ENCODE peak calls at places on chromosomes 7 and 10, in four cellular contexts. S, I, W and Q are unnamed samples.

GRCh38 chr10:1063232-1063862 is 7.2 kb downstream of the WDR37 start:
- DNase-seq in S (no peak), I (no peak), W (no peak), Q (peak)

GRCh38 chr7:916291-916941 is 38.1 kb downstream of the ADAP1 start:
- DNase-seq in S (no peak), I (no peak), W (no peak), Q (no peak)

GRCh38 chr7:97342512-97342911 is 225.0 kb downstream of the SDHAF3 start:
- DNase-seq in S (no peak), I (no peak), W (no peak), Q (no peak)

GRCh38 chr10:88986549-88987242 is 3.9 kb upstream of the FAS start:
- DNase-seq in S (peak), I (peak), W (no peak), Q (no peak)

GRCh38 chr10:74822101-74822500 is 4.3 kb upstream of the KAT6B start:
- DNase-seq in S (no peak), I (no peak), W (no peak), Q (no peak)

GRCh38 chr7:55435466-55435865 is 70.3 kb downstream of the LANCL2 start:
- DNase-seq in S (no peak), I (no peak), W (no peak), Q (no peak)

GRCh38 chr7:155885162-155886160 is 73.2 kb upstream of the SHH start:
- DNase-seq in S (no peak), I (peak), W (no peak), Q (no peak)

GRCh38 chr7:100726998-100727761 is 6.2 kb upstream of the ZAN start:
- DNase-seq in S (no peak), I (peak), W (no peak), Q (no peak)

GRCh38 chr7:134750083-134751062 is 29.1 kb upstream of the CALD1 start:
- DNase-seq in S (peak), I (peak), W (peak), Q (peak)

GRCh38 chr7:28055161-28055544 is 125.4 kb downstream of the JAZF1 start:
- DNase-seq in S (no peak), I (no peak), W (no peak), Q (no peak)

GRCh38 chr10:75904499-75905283 is 473.3 kb downstream of the LRMDA start:
- DNase-seq in S (no peak), I (no peak), W (no peak), Q (no peak)

GRCh38 chr7:30917216-30917893 is 5.7 kb downstream of the AQP1 start:
- DNase-seq in S (no peak), I (no peak), W (no peak), Q (no peak)

GRCh38 chr10:78255796-78256638 is 222.4 kb downstream of the RPS24 start:
- DNase-seq in S (no peak), I (peak), W (no peak), Q (no peak)

GRCh38 chr7:63789378-63790176 is 209.1 kb upstream of the ZNF722 start:
- DNase-seq in S (no peak), I (no peak), W (no peak), Q (no peak)

GRCh38 chr10:54559498-54559897 is 241.5 kb downstream of the PCDH15 start:
- DNase-seq in S (no peak), I (peak), W (no peak), Q (no peak)

GRCh38 chr7:112876877-112877276 is 86.7 kb upstream of the TMEM168 start:
- DNase-seq in S (no peak), I (no peak), W (no peak), Q (no peak)

GRCh38 chr7:134458341-134458805 is 527 bp downstream of the AKR1B1 start:
- DNase-seq in S (peak), I (peak), W (peak), Q (peak)

GRCh38 chr7:80439894-80440811 is 71.7 kb downstream of the GNAT3 start:
- DNase-seq in S (no peak), I (peak), W (no peak), Q (no peak)

GRCh38 chr7:103857435-103857834 is 132.0 kb downstream of the RELN start:
- DNase-seq in S (peak), I (no peak), W (no peak), Q (no peak)

GRCh38 chr10:31129261-31129660 is 97.6 kb upstream of the ZNF438 start:
- DNase-seq in S (no peak), I (peak), W (no peak), Q (no peak)

GRCh38 chr7:136023134-136023869 is 46.1 kb upstream of the MTPN start:
- DNase-seq in S (no peak), I (no peak), W (no peak), Q (no peak)

GRCh38 chr7:71132521-71133231 is 732 bp downstream of the GALNT17 start:
- DNase-seq in S (no peak), I (no peak), W (no peak), Q (no peak)

GRCh38 chr7:74101061-74101681 is 17.6 kb downstream of the LIMK1 start:
- DNase-seq in S (no peak), I (peak), W (no peak), Q (no peak)

GRCh38 chr10:97138174-97138573 is 47.6 kb downstream of the SLIT1 start:
- DNase-seq in S (peak), I (no peak), W (no peak), Q (no peak)
- TF ChIP-seq CTCF in S (peak), I (no peak), W (no peak), Q (no peak)

DNA sequence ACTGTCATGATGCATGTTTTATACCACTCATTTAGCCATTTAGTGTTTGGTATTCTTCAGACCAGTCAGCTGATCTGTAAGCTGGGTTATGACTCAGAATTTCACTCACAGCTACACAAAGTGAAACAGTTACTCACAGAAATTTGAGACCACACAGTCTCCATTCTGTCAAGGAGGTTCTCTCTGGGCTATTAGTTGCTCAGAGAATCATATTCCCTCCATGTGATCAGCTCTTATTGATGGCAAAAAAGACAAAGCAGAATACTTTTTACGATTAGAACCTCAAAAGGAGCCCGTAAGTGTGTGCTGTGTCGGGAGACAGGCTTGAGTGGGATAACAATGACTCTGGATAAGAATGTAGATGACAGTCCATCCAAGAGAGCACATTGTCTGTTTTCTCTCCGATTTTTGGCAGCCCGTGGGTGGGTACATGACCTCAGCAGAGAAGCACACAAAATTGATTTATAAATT is 277.6 kb upstream of the SORCS1 start:
- DNase-seq in S (no peak), I (peak), W (no peak), Q (no peak)
- H3K27ac ChIP-seq in S (no peak), I (no peak), W (no peak), Q (no peak)

DNA sequence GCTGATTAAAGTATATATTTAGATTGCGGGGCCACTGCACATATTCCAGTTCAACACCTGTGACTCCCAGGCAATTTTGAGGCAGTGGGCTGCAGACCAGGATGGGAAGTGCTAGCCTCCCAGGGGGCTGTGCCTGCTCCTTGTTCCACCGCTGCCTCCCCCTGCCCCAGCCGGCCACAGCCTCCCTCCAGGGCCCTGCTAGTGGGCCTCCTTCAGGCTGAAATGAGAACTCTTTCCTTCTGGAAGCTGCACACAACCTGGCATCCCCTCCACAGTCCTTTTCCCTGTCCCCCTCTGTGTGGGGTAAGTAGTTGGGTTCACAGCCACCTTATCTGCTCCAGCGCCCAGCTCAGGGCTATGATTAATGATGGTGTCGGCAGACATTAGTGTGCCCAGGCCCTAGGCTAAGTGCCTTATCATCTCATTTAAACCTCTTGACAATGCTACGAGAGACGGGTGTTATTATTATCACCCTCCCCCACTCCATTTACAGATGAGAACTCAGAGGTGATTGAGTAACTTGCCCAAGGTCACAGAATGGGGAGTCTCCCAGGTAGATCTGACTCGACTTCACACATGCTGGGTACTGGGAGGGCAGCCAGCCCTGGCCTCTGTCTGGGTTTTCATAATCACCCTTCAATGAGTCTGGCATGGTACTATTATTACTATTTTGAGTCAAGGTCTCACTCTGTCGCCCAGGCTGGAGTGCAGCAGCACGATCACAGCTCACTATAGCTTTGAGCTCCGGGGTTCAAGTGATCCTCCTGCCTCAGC is 10.8 kb upstream of the SFRP5 start:
- DNase-seq in S (no peak), I (no peak), W (no peak), Q (no peak)
- TF ChIP-seq CTCF in S (no peak), I (no peak), W (no peak), Q (no peak)

GRCh38 chr7:94250124-94250523 is 144.6 kb upstream of the COL1A2 start:
- DNase-seq in S (no peak), I (no peak), W (no peak), Q (no peak)

GRCh38 chr7:94249631-94250030 is 145.1 kb upstream of the COL1A2 start:
- DNase-seq in S (peak), I (no peak), W (no peak), Q (no peak)

GRCh38 chr7:94245500-94245899 is 149.2 kb upstream of the COL1A2 start:
- DNase-seq in S (peak), I (no peak), W (no peak), Q (no peak)

GRCh38 chr7:94250984-94251383 is 143.7 kb upstream of the COL1A2 start:
- DNase-seq in S (no peak), I (no peak), W (no peak), Q (no peak)

GRCh38 chr7:94247970-94248369 is 146.7 kb upstream of the COL1A2 start:
- DNase-seq in S (no peak), I (no peak), W (no peak), Q (no peak)
- H3K27ac ChIP-seq in S (no peak), I (no peak), W (no peak), Q (no peak)

DNA sequence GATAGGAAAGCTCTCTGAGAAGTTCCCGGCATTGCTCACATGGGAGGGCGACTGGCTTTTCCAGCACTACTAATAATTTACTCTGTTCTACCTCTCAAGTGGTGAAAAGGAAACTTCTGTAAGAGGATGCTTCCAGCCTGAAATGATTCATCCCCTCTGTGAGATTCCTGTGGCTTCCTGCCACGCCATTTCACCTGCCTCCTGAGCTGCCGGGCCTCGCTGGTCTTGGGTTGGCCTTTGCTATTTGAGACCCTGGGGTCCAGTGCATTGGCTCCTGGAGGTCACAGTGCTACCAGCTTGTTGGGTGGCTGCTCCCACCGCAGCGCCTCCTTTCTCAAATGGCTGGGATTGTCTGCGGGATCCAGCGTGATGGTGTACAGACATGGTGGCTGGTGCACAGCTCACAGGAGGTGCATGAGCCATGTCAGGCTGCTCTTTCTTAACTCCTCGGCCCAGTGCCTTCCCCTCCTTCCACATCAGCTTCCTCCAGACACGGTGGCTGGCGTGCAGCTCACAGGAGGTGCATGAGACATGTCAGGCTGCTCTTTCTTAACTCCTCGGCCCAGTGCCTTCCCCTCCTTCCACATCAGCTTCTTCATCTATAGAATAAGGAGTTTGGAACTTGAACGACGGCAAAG is 42.9 kb upstream of the PCBD1 start:
- DNase-seq in S (no peak), I (no peak), W (no peak), Q (no peak)
- TF ChIP-seq CTCF in S (peak), I (no peak), W (no peak), Q (no peak)

DNA sequence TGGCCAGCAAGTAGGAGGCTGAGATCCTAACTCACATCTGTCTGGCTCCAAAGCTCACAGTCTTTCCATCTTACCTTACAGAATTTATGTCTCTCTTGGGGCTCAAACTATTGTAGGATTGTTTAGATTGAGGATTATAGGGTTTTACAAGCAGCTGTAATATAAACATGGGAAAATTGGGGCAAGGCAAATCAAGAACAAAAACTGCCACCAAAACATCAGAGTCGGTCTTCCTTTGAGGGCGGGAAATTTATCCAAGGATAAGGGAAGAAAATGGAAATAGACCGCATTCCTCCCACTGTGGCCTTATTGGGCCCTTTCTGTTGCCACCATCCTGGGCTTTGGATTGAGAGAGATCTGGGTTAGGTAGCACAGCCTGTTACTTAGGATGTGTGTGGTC is 22.5 kb downstream of the RBM20 start:
- DNase-seq in S (no peak), I (no peak), W (no peak), Q (no peak)
- H3K27ac ChIP-seq in S (no peak), I (no peak), W (no peak), Q (no peak)